ENCODE peak calls at places on chromosomes 13 and 19, in ten cellular contexts. E is small intestine; J is GM23248; I is adrenal gland; V is effector memory CD4-positive, alpha-beta T cell; B is GM23338; N is cardiac fibroblast; O is cardiac muscle cell; Q is lower leg skin; T is gastrocnemius medialis. M is an unnamed sample.

GRCh38 chr13:111539791-111540446 is 219.5 kb downstream of the TEX29 start:
- DNase-seq in N (no peak), I (no peak), E (no peak), Q (no peak), V (no peak), B (peak; percentile 34), O (no peak), T (no peak), J (no peak), M (no peak)

GRCh38 chr19:4088975-4089374 is 22.3 kb upstream of the ZBTB7A start:
- DNase-seq in O (no peak), I (no peak), J (no peak), B (no peak), V (peak; percentile 54), N (no peak), E (peak; percentile 35), T (no peak), Q (no peak), M (no peak)

GRCh38 chr19:50669319-50670101 is 20.3 kb downstream of the C19orf81 start:
- DNase-seq in V (peak; percentile 5), I (no peak), J (peak; percentile 54), N (peak; percentile 52), B (peak; percentile 35), O (peak; percentile 50), Q (no peak), T (no peak), E (peak; percentile 10), M (no peak)

GRCh38 chr13:112983428-112984196 is 14.6 kb downstream of the MCF2L start:
- DNase-seq in O (no peak), B (no peak), E (peak; percentile 53), N (no peak), Q (no peak), V (no peak), T (no peak), I (peak; percentile 63), J (no peak), M (no peak)

GRCh38 chr19:49182848-49183375 is 25.3 kb downstream of the TRPM4 start:
- DNase-seq in V (no peak), E (no peak), J (no peak), O (no peak), B (peak; percentile 39), Q (no peak), N (no peak), I (no peak), T (no peak), M (no peak)

GRCh38 chr13:36841411-36841810 is 22.4 kb downstream of the RFXAP start:
- DNase-seq in O (peak; percentile 17), N (no peak), T (no peak), I (no peak), B (no peak), E (no peak), V (no peak), Q (no peak), J (no peak), M (no peak)

GRCh38 chr13:27783111-27783510 is 9.2 kb upstream of the GSX1 start:
- DNase-seq in O (peak; percentile 29), N (peak; percentile 34), E (peak; percentile 21), J (peak; percentile 14), I (no peak), Q (no peak), T (no peak), V (no peak), B (peak; percentile 70), M (no peak)

GRCh38 chr19:5893907-5894703 is 9.5 kb downstream of the NDUFA11 start:
- DNase-seq in E (no peak), I (peak; percentile 61), T (no peak), O (no peak), J (no peak), V (no peak), Q (no peak), B (no peak), N (no peak), M (no peak)

GRCh38 chr19:13079542-13079986 is 23.1 kb downstream of the LYL1 start:
- DNase-seq in I (no peak), N (peak; percentile 64), T (peak; percentile 65), J (peak; percentile 62), B (no peak), E (peak; percentile 75), Q (no peak), V (no peak), O (peak; percentile 61), M (peak; percentile 79)

GRCh38 chr13:22793598-22794134 is 387.1 kb upstream of the SGCG start:
- DNase-seq in I (no peak), V (no peak), J (no peak), T (no peak), N (no peak), E (no peak), B (peak; percentile 28), Q (no peak), O (no peak), M (no peak)

GRCh38 chr13:67228909-67229308 is 1.2 kb downstream of the PCDH9 start:
- DNase-seq in V (no peak), Q (no peak), I (no peak), J (peak; percentile 5), O (peak; percentile 29), B (no peak), E (no peak), N (peak; percentile 31), T (no peak), M (no peak)

GRCh38 chr19:55609326-55609725 is 3.9 kb downstream of the ZNF865 start:
- DNase-seq in I (no peak), O (no peak), J (no peak), N (no peak), Q (no peak), T (no peak), B (no peak), E (no peak), V (no peak), M (no peak)

GRCh38 chr13:43006893-43007631 is 15.0 kb upstream of the EPSTI1 start:
- DNase-seq in N (peak; percentile 54), I (no peak), T (no peak), B (no peak), V (no peak), E (no peak), J (peak; percentile 63), Q (no peak), O (peak; percentile 58), M (no peak)

GRCh38 chr13:36192166-36192565 is 22.2 kb downstream of the SOHLH2 start:
- DNase-seq in N (peak; percentile 4), B (peak; percentile 41), V (no peak), O (peak; percentile 9), T (peak; percentile 14), Q (no peak), E (no peak), J (peak; percentile 17), I (no peak), M (no peak)

GRCh38 chr13:75687145-75687763 is 51.1 kb downstream of the LMO7 start:
- DNase-seq in O (peak; percentile 62), I (no peak), Q (no peak), N (peak; percentile 72), V (no peak), E (peak; percentile 47), T (no peak), J (peak; percentile 74), B (peak; percentile 75), M (no peak)

GRCh38 chr13:99281811-99282263 is 23.7 kb upstream of the GPR18 start:
- DNase-seq in J (peak; percentile 71), Q (peak; percentile 80), O (no peak), B (no peak), I (peak; percentile 46), T (peak; percentile 88), N (no peak), E (no peak), V (peak; percentile 53), M (peak; percentile 77)

GRCh38 chr19:57583104-57583520 is 833 bp upstream of the ZIK1 start:
- DNase-seq in V (no peak), Q (no peak), I (no peak), O (no peak), J (no peak), N (no peak), T (no peak), B (no peak), E (no peak), M (no peak)
- H3K4me3 ChIP-seq in V (peak overlapping the region; percentile 62), Q (no peak overlapping the region), I (no peak overlapping the region), O (no peak overlapping the region), J (no peak overlapping the region), N (no peak overlapping the region), T (peak overlapping the region; percentile 75), B (peak overlapping the region; percentile 94), E (peak overlapping the region; percentile 43), M (peak overlapping the region; percentile 65)

DNA sequence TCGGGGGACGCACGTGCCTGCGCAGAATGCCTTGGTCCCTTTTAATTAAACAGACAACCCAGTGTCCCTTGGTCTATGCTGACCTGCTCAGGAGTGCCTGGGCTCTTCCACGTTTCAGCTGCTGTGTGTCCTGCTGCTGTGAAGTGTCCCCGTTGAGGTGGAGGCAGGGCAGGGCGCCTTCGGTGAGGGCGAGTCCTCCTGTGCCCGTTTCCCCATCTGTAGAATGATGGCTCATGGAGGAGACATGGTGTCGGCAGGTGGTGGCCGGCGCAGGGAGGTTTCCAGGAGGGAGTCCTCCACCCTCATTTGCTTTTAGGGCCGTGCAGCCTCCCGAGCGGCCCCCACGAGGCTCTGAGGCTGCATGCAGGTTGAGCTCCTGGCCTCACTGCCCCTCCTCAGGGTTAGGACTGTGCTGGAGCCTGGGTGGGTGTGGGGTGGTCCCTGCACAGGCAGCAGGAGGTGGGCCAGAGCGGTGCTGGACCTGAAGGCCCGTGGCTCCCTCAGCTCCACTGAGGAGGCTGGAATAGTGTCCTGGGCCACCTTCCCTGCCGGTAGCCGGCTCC is 8.8 kb downstream of the STK11 start:
- DNase-seq in J (no peak), I (no peak), V (no peak), B (no peak), Q (no peak), N (no peak), O (no peak), T (no peak), E (no peak), M (no peak)
- H3K4me3 ChIP-seq in J (no peak overlapping the region), I (no peak overlapping the region), V (no peak overlapping the region), B (no peak overlapping the region), Q (no peak overlapping the region), N (no peak overlapping the region), O (no peak overlapping the region), T (peak overlapping the region; percentile 31), E (no peak overlapping the region), M (no peak overlapping the region)

DNA sequence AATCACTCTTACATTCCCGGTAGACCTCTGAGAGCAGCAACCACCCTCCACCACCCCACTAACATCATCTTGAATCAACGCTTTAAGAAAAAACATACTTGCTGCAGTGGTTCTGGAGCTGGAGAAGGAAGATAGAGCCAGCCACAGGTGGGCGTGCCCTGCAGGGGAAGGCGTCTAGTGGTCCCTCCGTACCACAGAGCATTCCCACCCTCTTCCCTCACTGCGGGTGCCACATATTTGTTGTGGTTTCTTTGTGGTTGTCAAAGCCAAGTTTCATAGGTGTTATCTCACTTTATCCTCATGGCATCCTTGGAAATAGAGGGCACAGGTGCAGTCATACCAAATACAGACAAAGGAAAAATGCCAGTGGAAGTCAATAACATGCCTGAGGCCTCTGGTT is 22.2 kb downstream of the COL4A2 start:
- DNase-seq in J (no peak), O (no peak), Q (no peak), I (no peak), T (no peak), N (no peak), E (no peak), V (no peak), B (no peak), M (no peak)
- H3K4me3 ChIP-seq in J (no peak overlapping the region), O (no peak overlapping the region), Q (no peak overlapping the region), I (no peak overlapping the region), T (no peak overlapping the region), N (no peak overlapping the region), E (no peak overlapping the region), V (no peak overlapping the region), B (no peak overlapping the region), M (no peak overlapping the region)

DNA sequence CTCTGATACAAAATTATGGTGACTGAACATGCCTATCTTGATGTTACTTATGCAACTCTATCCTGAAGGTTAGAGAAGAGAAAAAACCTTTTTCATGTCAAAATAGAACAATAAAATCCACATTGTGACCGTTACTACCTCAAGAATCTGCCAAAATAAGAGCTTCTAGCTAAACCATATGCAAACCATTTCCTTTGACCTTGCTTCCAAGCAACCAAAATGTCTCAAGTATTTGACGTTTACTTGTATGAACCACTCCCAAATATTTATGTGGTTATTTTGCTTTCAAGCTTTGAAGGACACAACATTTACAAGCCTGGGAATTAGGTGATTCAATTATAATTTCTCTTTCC is 13.9 kb downstream of the FOXO1 start:
- DNase-seq in O (no peak), E (no peak), T (no peak), V (no peak), I (no peak), Q (no peak), B (peak; percentile 53), N (no peak), J (no peak), M (no peak)
- H3K4me3 ChIP-seq in O (no peak overlapping the region), E (no peak overlapping the region), T (no peak overlapping the region), V (no peak overlapping the region), I (no peak overlapping the region), Q (no peak overlapping the region), B (peak overlapping the region; percentile 14), N (no peak overlapping the region), J (no peak overlapping the region), M (no peak overlapping the region)

M was measured in upper lobe of right lung.